ENCODE peak calls at places on chromosomes 7 and 10, in seven cellular contexts. L, F, Q, I, D, N and E are unnamed samples. For H3K9me3, the result is how much of the 10 kb centered on the place peaks cover.

GRCh38 chr10:86652361-86653202 is 1.8 kb upstream of the OPN4 start:
- DNase-seq in L (peak), F (no peak), Q (no peak), I (no peak), D (no peak), N (no peak), E (no peak)

GRCh38 chr10:130459851-130460490 is 323.8 kb downstream of the GLRX3 start:
- DNase-seq in L (no peak), F (no peak), Q (no peak), I (no peak), D (no peak), N (no peak), E (no peak)

GRCh38 chr7:964401-965231 is 10.1 kb upstream of the ADAP1 start:
- DNase-seq in L (peak), F (peak), Q (peak), I (peak), D (peak), N (peak), E (no peak)

GRCh38 chr10:5666324-5667220 is at the start of gene ASB13:
- DNase-seq in L (peak), F (no peak), Q (peak), I (peak), D (peak), N (peak), E (peak)

GRCh38 chr10:125018576-125019143 is 76.7 kb downstream of the ZRANB1 start:
- DNase-seq in L (no peak), F (no peak), Q (no peak), I (no peak), D (peak), N (no peak), E (no peak)

GRCh38 chr10:74892874-74893273 is 66.5 kb downstream of the KAT6B start:
- DNase-seq in L (no peak), F (no peak), Q (no peak), I (no peak), D (no peak), N (no peak), E (no peak)

GRCh38 chr10:34666008-34666700 is 148.9 kb downstream of the PARD3 start:
- DNase-seq in L (peak), F (peak), Q (no peak), I (peak), D (no peak), N (no peak), E (no peak)

GRCh38 chr7:106720641-106721040 is 59.7 kb upstream of the CCDC71L start:
- DNase-seq in L (no peak), F (no peak), Q (no peak), I (no peak), D (no peak), N (no peak), E (no peak)

GRCh38 chr7:139192014-139192706 is 38.9 kb upstream of the UBN2 start:
- DNase-seq in L (no peak), F (no peak), Q (no peak), I (no peak), D (no peak), N (no peak), E (no peak)

GRCh38 chr10:99742240-99742639 is 10.2 kb downstream of the CUTC start:
- DNase-seq in L (no peak), F (no peak), Q (no peak), I (no peak), D (no peak), N (no peak), E (no peak)

GRCh38 chr7:151759591-151760042 is 117.3 kb downstream of the PRKAG2 start:
- DNase-seq in L (peak), F (peak), Q (no peak), I (peak), D (peak), N (peak), E (peak)

GRCh38 chr7:8365499-8366110 is 67.8 kb upstream of the NXPH1 start:
- DNase-seq in L (no peak), F (no peak), Q (no peak), I (peak), D (no peak), N (peak), E (no peak)

GRCh38 chr10:786666-787512 is 97.4 kb upstream of the DIP2C start:
- DNase-seq in L (no peak), F (no peak), Q (peak), I (no peak), D (no peak), N (no peak), E (peak)

GRCh38 chr10:71939304-71939703 is 24.9 kb upstream of the CHST3 start:
- DNase-seq in L (no peak), F (no peak), Q (no peak), I (no peak), D (no peak), N (no peak), E (no peak)

GRCh38 chr7:85851571-85852193 is 664.8 kb upstream of the SEMA3D start:
- DNase-seq in L (peak), F (no peak), Q (no peak), I (peak), D (no peak), N (peak), E (no peak)

GRCh38 chr10:77251297-77252013 is 386.2 kb downstream of the KCNMA1 start:
- DNase-seq in L (peak), F (no peak), Q (no peak), I (peak), D (no peak), N (peak), E (no peak)

GRCh38 chr7:26153823-26154783 is 2.1 kb downstream of the NFE2L3 start:
- DNase-seq in L (peak), F (peak), Q (no peak), I (peak), D (no peak), N (no peak), E (no peak)

DNA sequence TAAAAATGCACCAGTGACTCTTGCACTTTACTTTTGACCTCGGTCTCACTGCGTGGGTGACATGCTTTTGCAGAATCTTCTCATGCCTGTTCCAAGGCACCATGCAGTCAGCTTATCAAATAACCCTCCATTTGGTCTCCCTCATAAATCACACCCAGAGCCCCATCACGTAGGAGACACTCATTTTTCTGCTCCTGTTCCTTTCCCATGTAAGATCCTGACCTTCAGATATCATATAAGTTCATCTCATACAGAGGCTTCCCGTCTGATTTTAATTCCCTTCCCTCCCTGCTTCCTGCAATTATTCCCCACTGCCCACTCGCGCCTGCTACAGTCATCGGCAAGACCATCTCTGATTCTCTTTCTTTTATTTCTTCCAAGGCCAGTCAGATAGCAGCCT is 1226.3 kb upstream of the AUTS2 start:
- DNase-seq in L (no peak), F (no peak), Q (no peak), I (no peak), D (no peak), N (no peak), E (no peak)
- H3K9me3 ChIP-seq in L (under half), F (under half), Q (under half), I (under half), D (under half), N (under half), E (under half)

GRCh38 chr7:41445951-41446350 is 256.9 kb downstream of the INHBA start:
- DNase-seq in L (no peak), F (no peak), Q (no peak), I (no peak), D (no peak), N (no peak), E (no peak)
- H3K27ac ChIP-seq in L (no peak), F (no peak), Q (no peak), I (no peak), D (no peak), N (no peak), E (no peak)

GRCh38 chr10:44382981-44383748 is 1.7 kb downstream of the CXCL12 start:
- DNase-seq in L (no peak), F (no peak), Q (no peak), I (no peak), D (no peak), N (no peak), E (no peak)
- TF ChIP-seq CTCF in L (no peak), F (no peak), Q (no peak), I (no peak), D (no peak), N (no peak), E (no peak)

GRCh38 chr7:16398211-16399017 is 22.9 kb downstream of the CRPPA start:
- DNase-seq in L (peak), F (no peak), Q (no peak), I (no peak), D (no peak), N (no peak), E (no peak)

GRCh38 chr7:16400896-16401275 is 20.5 kb downstream of the CRPPA start:
- DNase-seq in L (no peak), F (no peak), Q (no peak), I (no peak), D (no peak), N (no peak), E (no peak)

GRCh38 chr7:16399265-16399801 is 22.0 kb downstream of the CRPPA start:
- DNase-seq in L (peak), F (no peak), Q (no peak), I (no peak), D (no peak), N (no peak), E (no peak)

GRCh38 chr7:16402084-16402483 is 19.3 kb downstream of the CRPPA start:
- DNase-seq in L (no peak), F (no peak), Q (no peak), I (no peak), D (no peak), N (no peak), E (no peak)

GRCh38 chr7:16399916-16400895 is 21.1 kb downstream of the CRPPA start:
- DNase-seq in L (peak), F (no peak), Q (no peak), I (no peak), D (no peak), N (no peak), E (no peak)
- H3K9me3 ChIP-seq in L (under half), F (under half), Q (under half), I (under half), D (under half), N (half or more), E (under half)

DNA sequence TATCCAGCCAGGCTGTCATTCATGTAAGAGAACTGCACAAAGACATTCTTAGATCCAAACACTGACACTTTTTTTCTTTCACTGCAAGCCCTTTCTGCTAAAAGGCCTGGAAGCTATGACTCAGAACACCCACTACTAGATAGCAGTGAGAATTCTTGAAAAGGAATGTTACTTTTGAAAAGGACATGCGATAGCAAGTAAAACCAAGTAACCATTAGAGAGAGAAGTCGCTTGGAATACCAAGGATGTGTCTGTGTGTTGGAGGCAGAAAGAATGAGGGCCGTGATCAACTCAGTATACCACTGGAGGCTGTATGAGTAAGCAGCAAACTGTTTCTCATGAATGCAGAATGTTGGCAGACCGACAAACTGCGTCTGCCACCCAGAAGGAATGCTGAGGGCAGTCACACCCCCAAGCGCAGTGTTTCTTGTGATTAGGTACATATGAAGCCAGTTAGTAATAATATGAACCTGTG is 941.1 kb downstream of the TYW1 start:
- DNase-seq in L (peak), F (no peak), Q (no peak), I (no peak), D (peak), N (no peak), E (no peak)
- H3K27ac ChIP-seq in L (no peak), F (peak), Q (no peak), I (no peak), D (no peak), N (no peak), E (no peak)

DNA sequence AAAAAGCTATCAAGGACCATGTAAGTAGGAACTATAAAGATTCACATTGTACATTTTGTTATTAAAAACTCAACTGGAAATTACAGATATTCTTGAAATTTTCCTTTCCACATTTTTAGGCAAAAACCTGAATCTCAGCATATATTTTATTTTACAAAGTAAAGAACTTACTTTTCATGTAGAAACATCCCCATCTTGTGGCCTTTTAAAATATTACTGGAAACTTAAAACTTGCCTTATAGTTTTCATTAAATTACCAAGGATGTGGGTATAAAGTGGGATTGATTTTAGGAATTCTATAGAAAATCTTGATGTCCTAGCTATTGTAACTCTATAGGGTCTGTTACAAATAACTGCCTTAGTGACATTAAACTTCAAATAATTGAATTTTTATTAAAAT is 10.6 kb downstream of the DBF4 start:
- DNase-seq in L (peak), F (no peak), Q (no peak), I (peak), D (no peak), N (peak), E (no peak)
- TF ChIP-seq CTCF in L (no peak), F (no peak), Q (peak), I (peak), D (peak), N (peak), E (peak)

GRCh38 chr7:55387062-55387965 is 22.2 kb downstream of the LANCL2 start:
- DNase-seq in L (peak), F (no peak), Q (no peak), I (no peak), D (no peak), N (peak), E (no peak)
- H3K9me3 ChIP-seq in L (under half), F (under half), Q (under half), I (under half), D (under half), N (under half), E (under half)

DNA sequence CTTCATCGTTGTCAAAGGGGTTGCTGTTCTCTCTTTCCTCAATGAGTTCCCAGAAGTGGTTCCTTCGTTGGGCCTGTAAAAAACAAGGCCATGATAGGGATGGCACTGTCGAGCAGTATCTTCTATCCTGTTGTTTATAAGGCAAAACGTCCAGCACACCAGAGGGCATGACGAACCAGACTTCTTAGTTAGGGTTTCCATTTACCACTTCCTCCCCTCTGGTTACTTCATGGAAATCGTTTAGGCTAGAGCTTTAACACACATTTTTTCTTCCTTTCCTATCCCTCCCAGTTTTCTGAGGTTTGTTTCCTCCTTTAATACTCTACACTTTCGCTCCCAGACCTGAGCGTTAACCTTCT is 24.7 kb downstream of the MKRN1 start:
- DNase-seq in L (no peak), F (no peak), Q (no peak), I (no peak), D (no peak), N (no peak), E (no peak)
- H3K27ac ChIP-seq in L (no peak), F (no peak), Q (no peak), I (no peak), D (no peak), N (no peak), E (no peak)

DNA sequence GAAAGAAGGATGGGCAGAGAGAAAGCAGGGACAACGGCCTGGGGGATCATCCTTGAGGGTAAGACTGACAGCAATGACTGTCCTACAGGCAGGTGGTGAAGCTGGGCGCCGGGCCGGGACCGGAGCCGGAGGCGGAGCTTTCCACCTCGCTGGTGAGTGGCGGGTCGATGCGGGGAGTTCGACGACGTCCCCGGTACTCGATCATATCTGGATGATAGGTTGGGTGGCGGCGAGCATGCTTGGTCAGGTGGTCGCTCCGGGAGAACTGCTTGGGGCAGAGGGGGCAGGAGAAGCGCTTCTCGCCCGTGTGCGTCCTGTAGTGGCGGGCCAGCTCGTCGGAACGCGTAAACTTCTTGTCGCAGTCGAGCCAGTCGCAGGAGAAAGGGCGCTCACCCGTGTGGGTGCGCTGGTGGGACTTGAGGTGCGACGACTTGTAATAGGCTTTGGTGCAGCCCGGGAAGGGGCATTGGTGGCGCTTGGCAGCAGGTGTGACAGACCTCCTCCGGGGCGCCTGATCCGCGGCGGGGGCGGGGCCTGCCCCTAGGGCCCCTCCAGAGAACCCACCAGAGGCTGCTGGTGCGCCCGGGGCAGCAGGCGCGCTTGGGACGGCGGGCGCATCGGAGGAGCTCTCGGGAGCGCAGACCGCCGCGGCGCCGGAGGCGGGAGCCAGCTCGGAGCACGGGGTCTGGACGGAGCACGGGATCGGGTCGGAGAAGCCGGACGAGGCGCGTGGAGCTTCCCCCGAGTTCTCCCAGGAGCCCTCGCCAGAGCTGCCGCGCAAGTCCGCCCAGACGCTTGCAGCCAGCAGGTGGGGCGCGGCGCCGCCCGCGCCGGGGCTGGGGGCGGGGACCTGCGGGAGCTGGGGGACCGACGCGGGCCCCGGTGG is 784 bp downstream of the KLF14 start:
- DNase-seq in L (peak), F (no peak), Q (peak), I (peak), D (peak), N (no peak), E (peak)
- TF ChIP-seq CTCF in L (no peak), F (no peak), Q (no peak), I (peak), D (no peak), N (peak), E (no peak)

DNA sequence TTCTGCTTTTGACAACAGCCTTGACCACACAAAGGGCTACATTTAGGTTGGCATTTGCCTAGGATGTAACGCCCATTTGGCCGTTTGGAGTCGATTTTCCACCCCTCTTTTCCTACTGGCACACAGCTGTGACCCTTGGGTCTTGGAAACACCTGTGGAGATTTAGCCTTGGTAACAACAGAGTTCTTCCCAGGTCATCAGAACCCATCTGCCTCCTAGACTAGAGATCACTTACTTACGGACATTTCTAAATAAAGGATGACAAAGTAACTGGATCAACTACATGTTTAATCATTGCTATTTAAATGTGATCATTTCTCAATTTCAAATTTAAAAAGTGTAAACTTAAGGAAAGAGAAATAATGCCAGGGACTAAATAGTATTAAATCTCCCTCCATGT is 42.0 kb upstream of the SVIL start:
- DNase-seq in L (no peak), F (no peak), Q (no peak), I (no peak), D (no peak), N (no peak), E (no peak)
- H3K9me3 ChIP-seq in L (under half), F (under half), Q (under half), I (under half), D (under half), N (under half), E (under half)